ENCODE peak calls at places on chromosomes 16 and 17, in four cellular contexts. Z is stromal cell of bone marrow, Q is GM12892, D is cardiac muscle cell. T is an unnamed sample.

GRCh38 chr16:19589771-19590302 is 34.3 kb downstream of the VPS35L start:
- DNase-seq in Z (peak), Q (no peak), D (peak), T (no peak)

GRCh38 chr16:84332975-84333684 is 35.2 kb upstream of the ATP2C2 start:
- DNase-seq in Z (no peak), Q (no peak), D (no peak), T (no peak)

GRCh38 chr16:18855196-18855595 is 53.8 kb upstream of the ARL6IP1 start:
- DNase-seq in Z (no peak), Q (no peak), D (no peak), T (no peak)

GRCh38 chr16:49932943-49933342 is 77.0 kb upstream of the ZNF423 start:
- DNase-seq in Z (no peak), Q (no peak), D (peak), T (no peak)

GRCh38 chr17:7323731-7324437 is 5.3 kb downstream of the NEURL4 start:
- DNase-seq in Z (peak), Q (peak), D (peak), T (no peak)

GRCh38 chr17:1957037-1957436 is 68.1 kb downstream of the RTN4RL1 start:
- DNase-seq in Z (no peak), Q (no peak), D (peak), T (no peak)

GRCh38 chr16:70432800-70433455 is 6.0 kb downstream of the ST3GAL2 start:
- DNase-seq in Z (no peak), Q (no peak), D (peak), T (no peak)

GRCh38 chr17:41298458-41299135 is 4.1 kb downstream of the KRTAP29-1 start:
- DNase-seq in Z (no peak), Q (no peak), D (no peak), T (no peak)

GRCh38 chr17:49918591-49918990 is 50.4 kb upstream of the DLX4 start:
- DNase-seq in Z (no peak), Q (no peak), D (no peak), T (no peak)

GRCh38 chr17:34781571-34782108 is 179.6 kb downstream of the CCT6B start:
- DNase-seq in Z (no peak), Q (no peak), D (no peak), T (no peak)

GRCh38 chr17:79543566-79543965 is 67.3 kb downstream of the RBFOX3 start:
- DNase-seq in Z (no peak), Q (no peak), D (no peak), T (no peak)

GRCh38 chr16:27366687-27367462 is 35.1 kb upstream of the IL21R start:
- DNase-seq in Z (no peak), Q (no peak), D (peak), T (no peak)

GRCh38 chr17:81067331-81067730 is 32.4 kb downstream of the BAIAP2 start:
- DNase-seq in Z (no peak), Q (no peak), D (peak), T (no peak)

GRCh38 chr17:58110012-58110411 is 26.8 kb downstream of the DYNLL2 start:
- DNase-seq in Z (no peak), Q (no peak), D (no peak), T (no peak)

GRCh38 chr17:80363518-80364090 is 51.4 kb upstream of the ENDOV start:
- DNase-seq in Z (no peak), Q (no peak), D (no peak), T (no peak)

GRCh38 chr17:50210249-50211225 is 9.1 kb upstream of the COL1A1 start:
- DNase-seq in Z (peak), Q (no peak), D (peak), T (peak)

GRCh38 chr17:75824591-75825518 is 19.3 kb downstream of the UNC13D start:
- DNase-seq in Z (no peak), Q (no peak), D (no peak), T (no peak)

GRCh38 chr17:35808240-35808961 is 883 bp upstream of the TAF15 start:
- DNase-seq in Z (no peak), Q (no peak), D (no peak), T (no peak)

GRCh38 chr17:17506893-17507464 is 10.8 kb upstream of the RASD1 start:
- DNase-seq in Z (no peak), Q (no peak), D (no peak), T (no peak)

GRCh38 chr17:4858880-4859260 is 25.7 kb downstream of the MINK1 start:
- DNase-seq in Z (no peak), Q (no peak), D (peak), T (no peak)

GRCh38 chr17:77493238-77493812 is 352.6 kb downstream of the SEC14L1 start:
- DNase-seq in Z (no peak), Q (no peak), D (no peak), T (peak)

GRCh38 chr16:68711421-68712139 is 25.5 kb upstream of the CDH1 start:
- DNase-seq in Z (no peak), Q (no peak), D (no peak), T (no peak)

GRCh38 chr17:81843713-81844326 is 9.0 kb upstream of the PPP1R27 start:
- DNase-seq in Z (no peak), Q (no peak), D (no peak), T (no peak)

GRCh38 chr16:6032438-6032837 is 934.8 kb upstream of the EEF2KMT start:
- DNase-seq in Z (no peak), Q (no peak), D (no peak), T (no peak)

GRCh38 chr17:44314869-44315661 is 6.7 kb downstream of the RUNDC3A start:
- DNase-seq in Z (no peak), Q (peak), D (peak), T (no peak)

GRCh38 chr16:83040174-83040573 is 413.4 kb downstream of the CDH13 start:
- DNase-seq in Z (no peak), Q (no peak), D (no peak), T (no peak)

GRCh38 chr16:2364638-2365210 is 24.2 kb upstream of the ABCA3 start:
- DNase-seq in Z (no peak), Q (no peak), D (peak), T (no peak)